ENCODE peak calls at places on chromosomes 7 and 10, in four cellular contexts. One of them, this sample, is unnamed.
A peak's percentile ranks its signal among the peaks of the same experiment; 100 is the strongest.

GRCh38 chr10:48779546-48780152 is 95.0 kb downstream of the WDFY4 start:
- DNase-seq in colonic mucosa: peak; percentile 2
- DNase-seq in GM23248: no peak
- DNase-seq in astrocyte: no peak
- DNase-seq in this sample: peak; percentile 17

GRCh38 chr7:36287371-36288241 is 102.1 kb upstream of the ANLN start:
- DNase-seq in colonic mucosa: peak; percentile 52
- DNase-seq in astrocyte: no peak
- DNase-seq in GM23248: peak; percentile 37
- DNase-seq in this sample: peak; percentile 76

GRCh38 chr10:70672165-70672992 is at the start of gene ADAMTS14:
- DNase-seq in GM23248: peak; percentile 80
- DNase-seq in astrocyte: peak; percentile 52
- DNase-seq in colonic mucosa: no peak
- DNase-seq in this sample: peak; percentile 84

GRCh38 chr7:42831051-42831952 is 80.6 kb downstream of the C7orf25 start:
- DNase-seq in GM23248: peak; percentile 67
- DNase-seq in colonic mucosa: peak; percentile 42
- DNase-seq in astrocyte: peak; percentile 61
- DNase-seq in this sample: peak; percentile 66

GRCh38 chr7:22945584-22945983 is 68.3 kb downstream of the HYCC1 start:
- DNase-seq in astrocyte: peak; percentile 14
- DNase-seq in GM23248: no peak
- DNase-seq in colonic mucosa: no peak
- DNase-seq in this sample: no peak

GRCh38 chr7:108028111-108028510 is 25.1 kb upstream of the LAMB1 start:
- DNase-seq in astrocyte: no peak
- DNase-seq in colonic mucosa: peak; percentile 58
- DNase-seq in GM23248: no peak
- DNase-seq in this sample: no peak

GRCh38 chr10:107031981-107032699 is 132.4 kb downstream of the SORCS1 start:
- DNase-seq in GM23248: no peak
- DNase-seq in colonic mucosa: no peak
- DNase-seq in astrocyte: no peak
- DNase-seq in this sample: no peak

GRCh38 chr7:100087055-100087750 is 1.6 kb upstream of the COPS6 start:
- DNase-seq in GM23248: peak; percentile 95
- DNase-seq in astrocyte: peak; percentile 97
- DNase-seq in colonic mucosa: no peak
- DNase-seq in this sample: no peak

GRCh38 chr10:60564475-60564874 is 174.8 kb upstream of the ANK3 start:
- DNase-seq in GM23248: peak; percentile 7
- DNase-seq in astrocyte: no peak
- DNase-seq in colonic mucosa: no peak
- DNase-seq in this sample: no peak

GRCh38 chr7:15558747-15559146 is 3.1 kb downstream of the AGMO start:
- DNase-seq in GM23248: peak; percentile 31
- DNase-seq in astrocyte: peak; percentile 26
- DNase-seq in colonic mucosa: no peak
- DNase-seq in this sample: no peak

GRCh38 chr7:135159359-135160087 is 11.0 kb downstream of the CYREN start:
- DNase-seq in astrocyte: no peak
- DNase-seq in colonic mucosa: no peak
- DNase-seq in GM23248: peak; percentile 39
- DNase-seq in this sample: no peak

GRCh38 chr10:70493660-70494234 is 15.2 kb downstream of the PALD1 start:
- DNase-seq in astrocyte: no peak
- DNase-seq in colonic mucosa: peak; percentile 36
- DNase-seq in GM23248: no peak
- DNase-seq in this sample: peak; percentile 95

GRCh38 chr7:139317954-139318505 is 23.1 kb upstream of the FMC1 start:
- DNase-seq in astrocyte: no peak
- DNase-seq in colonic mucosa: no peak
- DNase-seq in GM23248: no peak
- DNase-seq in this sample: no peak

GRCh38 chr7:158829021-158829341 is 328 bp downstream of the ESYT2 start:
- DNase-seq in colonic mucosa: peak; percentile 50
- DNase-seq in GM23248: peak; percentile 93
- DNase-seq in astrocyte: peak; percentile 78
- DNase-seq in this sample: peak; percentile 80

GRCh38 chr10:78639629-78640028 is 429.1 kb upstream of the ZMIZ1 start:
- DNase-seq in colonic mucosa: no peak
- DNase-seq in astrocyte: no peak
- DNase-seq in GM23248: no peak
- DNase-seq in this sample: no peak

GRCh38 chr10:24901686-24902399 is 50.6 kb downstream of the PRTFDC1 start:
- DNase-seq in GM23248: peak; percentile 94
- DNase-seq in colonic mucosa: peak; percentile 79
- DNase-seq in astrocyte: peak; percentile 98
- DNase-seq in this sample: no peak

GRCh38 chr7:14806886-14807285 is 95.7 kb downstream of the DGKB start:
- DNase-seq in GM23248: peak; percentile 65
- DNase-seq in astrocyte: peak; percentile 29
- DNase-seq in colonic mucosa: no peak
- DNase-seq in this sample: no peak

GRCh38 chr10:97718659-97719142 is 5.2 kb downstream of the MARVELD1 start:
- DNase-seq in astrocyte: no peak
- DNase-seq in GM23248: peak; percentile 49
- DNase-seq in colonic mucosa: peak; percentile 95
- DNase-seq in this sample: no peak

GRCh38 chr10:44647877-44648542 is 263.1 kb upstream of the CXCL12 start:
- DNase-seq in GM23248: peak; percentile 88
- DNase-seq in colonic mucosa: peak; percentile 30
- DNase-seq in astrocyte: peak; percentile 71
- DNase-seq in this sample: no peak

GRCh38 chr10:73983096-73984047 is 14.5 kb upstream of the VCL start:
- DNase-seq in astrocyte: no peak
- DNase-seq in GM23248: no peak
- DNase-seq in colonic mucosa: no peak
- DNase-seq in this sample: peak; percentile 45

GRCh38 chr7:6012355-6013104 is 3.5 kb downstream of the AIMP2 start:
- DNase-seq in GM23248: peak; percentile 55
- DNase-seq in colonic mucosa: peak; percentile 68
- DNase-seq in astrocyte: no peak
- DNase-seq in this sample: no peak

GRCh38 chr10:61987951-61988379 is 86.5 kb downstream of the ARID5B start:
- DNase-seq in GM23248: peak; percentile 46
- DNase-seq in astrocyte: no peak
- DNase-seq in colonic mucosa: no peak
- DNase-seq in this sample: no peak

GRCh38 chr10:127976286-127976685 is 69.4 kb downstream of the PTPRE start:
- DNase-seq in colonic mucosa: no peak
- DNase-seq in astrocyte: peak; percentile 36
- DNase-seq in GM23248: peak; percentile 41
- DNase-seq in this sample: no peak

GRCh38 chr7:47815867-47816266 is 132.4 kb downstream of the PKD1L1 start:
- DNase-seq in astrocyte: no peak
- DNase-seq in GM23248: no peak
- DNase-seq in colonic mucosa: no peak
- DNase-seq in this sample: no peak

GRCh38 chr7:16649196-16649595 is 3.2 kb downstream of the BZW2 start:
- DNase-seq in colonic mucosa: no peak
- DNase-seq in astrocyte: peak; percentile 60
- DNase-seq in GM23248: peak; percentile 29
- DNase-seq in this sample: no peak

GRCh38 chr10:18402766-18403346 is 248.5 kb downstream of the NSUN6 start:
- DNase-seq in colonic mucosa: no peak
- DNase-seq in astrocyte: peak; percentile 32
- DNase-seq in GM23248: peak; percentile 36
- DNase-seq in this sample: no peak

GRCh38 chr10:95273393-95274312 is 17.1 kb downstream of the PDLIM1 start:
- DNase-seq in GM23248: peak; percentile 90
- DNase-seq in astrocyte: peak; percentile 81
- DNase-seq in colonic mucosa: peak; percentile 66
- DNase-seq in this sample: no peak

GRCh38 chr10:69375307-69376151 is 41.2 kb downstream of the TACR2 start:
- DNase-seq in astrocyte: no peak
- DNase-seq in GM23248: peak; percentile 47
- DNase-seq in colonic mucosa: peak; percentile 38
- DNase-seq in this sample: peak; percentile 95

GRCh38 chr10:69376662-69377061 is 40.1 kb downstream of the TACR2 start:
- DNase-seq in colonic mucosa: no peak
- DNase-seq in GM23248: no peak
- DNase-seq in astrocyte: no peak
- DNase-seq in this sample: no peak

GRCh38 chr10:69374242-69374641 is 42.5 kb downstream of the TACR2 start:
- DNase-seq in GM23248: no peak
- DNase-seq in astrocyte: no peak
- DNase-seq in colonic mucosa: no peak
- DNase-seq in this sample: no peak

GRCh38 chr10:69377191-69377590 is 39.5 kb downstream of the TACR2 start:
- DNase-seq in colonic mucosa: no peak
- DNase-seq in astrocyte: no peak
- DNase-seq in GM23248: no peak
- DNase-seq in this sample: no peak

GRCh38 chr10:69374931-69375306 is 41.8 kb downstream of the TACR2 start:
- DNase-seq in astrocyte: no peak
- DNase-seq in colonic mucosa: no peak
- DNase-seq in GM23248: no peak
- DNase-seq in this sample: no peak
- H3K9ac ChIP-seq in astrocyte: no peak overlapping the region
- H3K9ac ChIP-seq in colonic mucosa: no peak overlapping the region
- H3K9ac ChIP-seq in GM23248: no peak overlapping the region
- H3K9ac ChIP-seq in this sample: no peak overlapping the region

GRCh38 chr7:153886506-153887391 is 165.4 kb upstream of the DPP6 start:
- DNase-seq in astrocyte: no peak
- DNase-seq in GM23248: peak; percentile 1
- DNase-seq in colonic mucosa: no peak
- DNase-seq in this sample: peak; percentile 87

GRCh38 chr7:153887756-153888591 is 164.2 kb upstream of the DPP6 start:
- DNase-seq in astrocyte: no peak
- DNase-seq in colonic mucosa: no peak
- DNase-seq in GM23248: no peak
- DNase-seq in this sample: peak; percentile 76

GRCh38 chr7:153891990-153892389 is 160.2 kb upstream of the DPP6 start:
- DNase-seq in colonic mucosa: no peak
- DNase-seq in GM23248: no peak
- DNase-seq in astrocyte: no peak
- DNase-seq in this sample: no peak

GRCh38 chr7:153886121-153886505 is 166.1 kb upstream of the DPP6 start:
- DNase-seq in GM23248: no peak
- DNase-seq in astrocyte: no peak
- DNase-seq in colonic mucosa: no peak
- DNase-seq in this sample: peak; percentile 86
- H3K9ac ChIP-seq in GM23248: no peak overlapping the region
- H3K9ac ChIP-seq in astrocyte: no peak overlapping the region
- H3K9ac ChIP-seq in colonic mucosa: no peak overlapping the region
- H3K9ac ChIP-seq in this sample: no peak overlapping the region

DNA sequence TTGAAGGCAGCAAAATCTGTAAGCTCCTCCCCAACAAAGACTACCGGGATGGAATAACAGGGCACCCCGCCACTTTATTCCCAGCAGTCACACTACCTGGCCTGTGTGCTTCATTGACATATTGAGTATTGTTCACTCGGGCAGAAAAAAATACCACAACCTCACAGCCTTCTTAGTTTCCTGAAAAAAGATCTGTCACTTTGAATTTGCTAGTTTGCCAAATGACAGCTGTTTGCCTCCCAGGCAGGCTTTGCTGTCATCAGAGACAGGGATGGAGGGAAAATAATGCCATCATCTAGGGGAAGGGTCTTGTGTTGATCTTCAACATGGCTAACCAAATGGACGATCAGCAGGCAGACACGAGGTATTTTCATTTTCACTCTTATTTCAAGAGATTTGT is 26.9 kb downstream of the BMPER start:
- DNase-seq in GM23248: no peak
- DNase-seq in astrocyte: no peak
- DNase-seq in colonic mucosa: no peak
- DNase-seq in this sample: no peak
- H3K9ac ChIP-seq in GM23248: peak overlapping the region; percentile 76
- H3K9ac ChIP-seq in astrocyte: no peak overlapping the region
- H3K9ac ChIP-seq in colonic mucosa: no peak overlapping the region
- H3K9ac ChIP-seq in this sample: no peak overlapping the region

GRCh38 chr7:151863386-151864079 is 13.4 kb downstream of the PRKAG2 start:
- DNase-seq in astrocyte: no peak
- DNase-seq in colonic mucosa: no peak
- DNase-seq in GM23248: no peak
- DNase-seq in this sample: peak; percentile 84
- H3K9ac ChIP-seq in astrocyte: no peak overlapping the region
- H3K9ac ChIP-seq in colonic mucosa: no peak overlapping the region
- H3K9ac ChIP-seq in GM23248: no peak overlapping the region
- H3K9ac ChIP-seq in this sample: no peak overlapping the region

GRCh38 chr7:2399848-2400587 is 3.4 kb upstream of the CHST12 start:
- DNase-seq in GM23248: peak; percentile 97
- DNase-seq in colonic mucosa: peak; percentile 71
- DNase-seq in astrocyte: peak; percentile 97
- DNase-seq in this sample: peak; percentile 70
- H3K9ac ChIP-seq in GM23248: peak overlapping the region; percentile 73
- H3K9ac ChIP-seq in colonic mucosa: peak overlapping the region; percentile 26
- H3K9ac ChIP-seq in astrocyte: peak overlapping the region; percentile 69
- H3K9ac ChIP-seq in this sample: no peak overlapping the region

GRCh38 chr10:110885932-110886674 is 14.4 kb downstream of the PDCD4 start:
- DNase-seq in astrocyte: no peak
- DNase-seq in GM23248: no peak
- DNase-seq in colonic mucosa: no peak
- DNase-seq in this sample: no peak
- H3K9ac ChIP-seq in astrocyte: no peak overlapping the region
- H3K9ac ChIP-seq in GM23248: no peak overlapping the region
- H3K9ac ChIP-seq in colonic mucosa: no peak overlapping the region
- H3K9ac ChIP-seq in this sample: no peak overlapping the region

GRCh38 chr10:12466701-12467100 is 117.4 kb downstream of the CAMK1D start:
- DNase-seq in colonic mucosa: no peak
- DNase-seq in astrocyte: peak; percentile 43
- DNase-seq in GM23248: no peak
- DNase-seq in this sample: no peak
- H3K9ac ChIP-seq in colonic mucosa: no peak overlapping the region
- H3K9ac ChIP-seq in astrocyte: peak overlapping the region; percentile 15
- H3K9ac ChIP-seq in GM23248: no peak overlapping the region
- H3K9ac ChIP-seq in this sample: no peak overlapping the region

This sample was measured in endodermal cell.